ENCODE peak calls at places on chromosomes 12 and 14, in six cellular contexts. One of them, this sample, is unnamed.

GRCh38 chr14:49550284-49551184 is 35.6 kb downstream of the RPS29 start:
- DNase-seq in fibroblast of pulmonary artery: peak; percentile 33
- DNase-seq in tibial artery: no peak
- DNase-seq in fibroblast of villous mesenchyme: peak; percentile 19
- DNase-seq in bronchial epithelial cell: peak; percentile 27
- DNase-seq in ascending aorta: no peak
- DNase-seq in this sample: peak; percentile 14

GRCh38 chr12:122097641-122098364 is 19.2 kb downstream of the MLXIP start:
- DNase-seq in fibroblast of pulmonary artery: peak; percentile 82
- DNase-seq in tibial artery: no peak
- DNase-seq in fibroblast of villous mesenchyme: peak; percentile 76
- DNase-seq in bronchial epithelial cell: peak; percentile 66
- DNase-seq in ascending aorta: peak; percentile 64
- DNase-seq in this sample: no peak

GRCh38 chr14:105023791-105024480 is 3.1 kb upstream of the CDCA4 start:
- DNase-seq in fibroblast of pulmonary artery: peak; percentile 59
- DNase-seq in tibial artery: no peak
- DNase-seq in fibroblast of villous mesenchyme: peak; percentile 45
- DNase-seq in bronchial epithelial cell: peak; percentile 77
- DNase-seq in ascending aorta: no peak
- DNase-seq in this sample: peak; percentile 79

GRCh38 chr14:21267886-21268611 is 1.2 kb downstream of the HNRNPC start:
- DNase-seq in fibroblast of pulmonary artery: peak; percentile 59
- DNase-seq in tibial artery: no peak
- DNase-seq in fibroblast of villous mesenchyme: peak; percentile 33
- DNase-seq in bronchial epithelial cell: peak; percentile 45
- DNase-seq in ascending aorta: no peak
- DNase-seq in this sample: no peak

GRCh38 chr12:30928356-30929264 is 2.1 kb downstream of the TSPAN11 start:
- DNase-seq in fibroblast of pulmonary artery: no peak
- DNase-seq in tibial artery: peak; percentile 19
- DNase-seq in fibroblast of villous mesenchyme: no peak
- DNase-seq in bronchial epithelial cell: no peak
- DNase-seq in ascending aorta: peak; percentile 51
- DNase-seq in this sample: no peak

GRCh38 chr14:58536975-58537374 is 100.8 kb upstream of the DACT1 start:
- DNase-seq in fibroblast of pulmonary artery: no peak
- DNase-seq in tibial artery: no peak
- DNase-seq in fibroblast of villous mesenchyme: no peak
- DNase-seq in bronchial epithelial cell: no peak
- DNase-seq in ascending aorta: no peak
- DNase-seq in this sample: no peak

GRCh38 chr14:75578786-75579781 is 664 bp downstream of the FLVCR2 start:
- DNase-seq in fibroblast of pulmonary artery: peak; percentile 50
- DNase-seq in tibial artery: peak; percentile 56
- DNase-seq in fibroblast of villous mesenchyme: peak; percentile 65
- DNase-seq in bronchial epithelial cell: peak; percentile 16
- DNase-seq in ascending aorta: peak; percentile 66
- DNase-seq in this sample: no peak

GRCh38 chr12:29051221-29051620 is 97.9 kb upstream of the FAR2 start:
- DNase-seq in fibroblast of pulmonary artery: peak; percentile 52
- DNase-seq in tibial artery: no peak
- DNase-seq in fibroblast of villous mesenchyme: no peak
- DNase-seq in bronchial epithelial cell: no peak
- DNase-seq in ascending aorta: no peak
- DNase-seq in this sample: peak; percentile 40

GRCh38 chr14:85437143-85437542 is 92.8 kb upstream of the FLRT2 start:
- DNase-seq in fibroblast of pulmonary artery: peak; percentile 36
- DNase-seq in tibial artery: no peak
- DNase-seq in fibroblast of villous mesenchyme: no peak
- DNase-seq in bronchial epithelial cell: peak; percentile 99
- DNase-seq in ascending aorta: no peak
- DNase-seq in this sample: peak; percentile 67

GRCh38 chr14:69519701-69520100 is 35.2 kb downstream of the PLEKHD1 start:
- DNase-seq in fibroblast of pulmonary artery: no peak
- DNase-seq in tibial artery: no peak
- DNase-seq in fibroblast of villous mesenchyme: no peak
- DNase-seq in bronchial epithelial cell: no peak
- DNase-seq in ascending aorta: no peak
- DNase-seq in this sample: no peak

GRCh38 chr12:103334447-103334846 is 161.3 kb downstream of the C12orf42 start:
- DNase-seq in fibroblast of pulmonary artery: no peak
- DNase-seq in tibial artery: no peak
- DNase-seq in fibroblast of villous mesenchyme: no peak
- DNase-seq in bronchial epithelial cell: no peak
- DNase-seq in ascending aorta: no peak
- DNase-seq in this sample: no peak

GRCh38 chr14:33676135-33676566 is 274.7 kb downstream of the EGLN3 start:
- DNase-seq in fibroblast of pulmonary artery: peak; percentile 58
- DNase-seq in tibial artery: no peak
- DNase-seq in fibroblast of villous mesenchyme: peak; percentile 24
- DNase-seq in bronchial epithelial cell: peak; percentile 51
- DNase-seq in ascending aorta: no peak
- DNase-seq in this sample: peak; percentile 70

GRCh38 chr12:91986084-91986483 is 159.6 kb downstream of the BTG1 start:
- DNase-seq in fibroblast of pulmonary artery: no peak
- DNase-seq in tibial artery: no peak
- DNase-seq in fibroblast of villous mesenchyme: no peak
- DNase-seq in bronchial epithelial cell: peak; percentile 14
- DNase-seq in ascending aorta: no peak
- DNase-seq in this sample: no peak

GRCh38 chr12:65911321-65911720 is 87.0 kb downstream of the HMGA2 start:
- DNase-seq in fibroblast of pulmonary artery: peak; percentile 56
- DNase-seq in tibial artery: peak; percentile 26
- DNase-seq in fibroblast of villous mesenchyme: no peak
- DNase-seq in bronchial epithelial cell: peak; percentile 41
- DNase-seq in ascending aorta: no peak
- DNase-seq in this sample: peak; percentile 53

GRCh38 chr12:27549801-27550652 is 26.0 kb downstream of the PPFIBP1 start:
- DNase-seq in fibroblast of pulmonary artery: peak; percentile 99
- DNase-seq in tibial artery: peak; percentile 91
- DNase-seq in fibroblast of villous mesenchyme: peak; percentile 99
- DNase-seq in bronchial epithelial cell: peak; percentile 95
- DNase-seq in ascending aorta: peak; percentile 94
- DNase-seq in this sample: peak; percentile 96

GRCh38 chr12:59164991-59165718 is 244.9 kb upstream of the LRIG3 start:
- DNase-seq in fibroblast of pulmonary artery: peak; percentile 62
- DNase-seq in tibial artery: no peak
- DNase-seq in fibroblast of villous mesenchyme: peak; percentile 54
- DNase-seq in bronchial epithelial cell: peak; percentile 59
- DNase-seq in ascending aorta: no peak
- DNase-seq in this sample: peak; percentile 59

GRCh38 chr14:74217672-74218448 is 21.4 kb upstream of the VSX2 start:
- DNase-seq in fibroblast of pulmonary artery: peak; percentile 66
- DNase-seq in tibial artery: peak; percentile 43
- DNase-seq in fibroblast of villous mesenchyme: peak; percentile 55
- DNase-seq in bronchial epithelial cell: peak; percentile 31
- DNase-seq in ascending aorta: peak; percentile 72
- DNase-seq in this sample: peak; percentile 63

GRCh38 chr12:101490286-101490920 is 15.3 kb downstream of the SPIC start:
- DNase-seq in fibroblast of pulmonary artery: peak; percentile 2
- DNase-seq in tibial artery: no peak
- DNase-seq in fibroblast of villous mesenchyme: peak; percentile 12
- DNase-seq in bronchial epithelial cell: peak; percentile 27
- DNase-seq in ascending aorta: no peak
- DNase-seq in this sample: no peak

GRCh38 chr12:104177663-104178501 is 37.7 kb upstream of the TXNRD1 start:
- DNase-seq in fibroblast of pulmonary artery: peak; percentile 99
- DNase-seq in tibial artery: peak; percentile 93
- DNase-seq in fibroblast of villous mesenchyme: peak; percentile 100
- DNase-seq in bronchial epithelial cell: peak; percentile 70
- DNase-seq in ascending aorta: peak; percentile 92
- DNase-seq in this sample: peak; percentile 95

GRCh38 chr12:71639341-71639760 is 24.3 kb downstream of the ZFC3H1 start:
- DNase-seq in fibroblast of pulmonary artery: no peak
- DNase-seq in tibial artery: no peak
- DNase-seq in fibroblast of villous mesenchyme: peak; percentile 3
- DNase-seq in bronchial epithelial cell: no peak
- DNase-seq in ascending aorta: no peak
- DNase-seq in this sample: no peak
- TF ChIP-seq CTCF in fibroblast of pulmonary artery: peak; percentile 22
- TF ChIP-seq CTCF in tibial artery: no peak
- TF ChIP-seq CTCF in fibroblast of villous mesenchyme: no peak
- TF ChIP-seq CTCF in bronchial epithelial cell: peak; percentile 8
- TF ChIP-seq CTCF in ascending aorta: no peak
- TF ChIP-seq CTCF in this sample: peak; percentile 7

GRCh38 chr12:88579941-88580871 is at the start of gene KITLG:
- DNase-seq in fibroblast of pulmonary artery: peak; percentile 91
- DNase-seq in tibial artery: peak; percentile 81
- DNase-seq in fibroblast of villous mesenchyme: peak; percentile 83
- DNase-seq in bronchial epithelial cell: peak; percentile 71
- DNase-seq in ascending aorta: peak; percentile 80
- DNase-seq in this sample: peak; percentile 90

GRCh38 chr12:88578821-88579518 is 1.3 kb downstream of the KITLG start:
- DNase-seq in fibroblast of pulmonary artery: no peak
- DNase-seq in tibial artery: peak; percentile 33
- DNase-seq in fibroblast of villous mesenchyme: no peak
- DNase-seq in bronchial epithelial cell: peak; percentile 46
- DNase-seq in ascending aorta: no peak
- DNase-seq in this sample: no peak

GRCh38 chr12:88577537-88577936 is 2.7 kb downstream of the KITLG start:
- DNase-seq in fibroblast of pulmonary artery: no peak
- DNase-seq in tibial artery: no peak
- DNase-seq in fibroblast of villous mesenchyme: no peak
- DNase-seq in bronchial epithelial cell: peak; percentile 79
- DNase-seq in ascending aorta: no peak
- DNase-seq in this sample: peak; percentile 38

GRCh38 chr12:88578274-88578673 is 2.0 kb downstream of the KITLG start:
- DNase-seq in fibroblast of pulmonary artery: no peak
- DNase-seq in tibial artery: no peak
- DNase-seq in fibroblast of villous mesenchyme: no peak
- DNase-seq in bronchial epithelial cell: peak; percentile 36
- DNase-seq in ascending aorta: no peak
- DNase-seq in this sample: peak; percentile 48

GRCh38 chr12:88579572-88579940 is 715 bp downstream of the KITLG start:
- DNase-seq in fibroblast of pulmonary artery: no peak
- DNase-seq in tibial artery: peak; percentile 51
- DNase-seq in fibroblast of villous mesenchyme: no peak
- DNase-seq in bronchial epithelial cell: no peak
- DNase-seq in ascending aorta: no peak
- DNase-seq in this sample: peak; percentile 47
- H3K4me3 ChIP-seq in fibroblast of pulmonary artery: peak overlapping the region; percentile 84
- H3K4me3 ChIP-seq in tibial artery: peak overlapping the region; percentile 58
- H3K4me3 ChIP-seq in fibroblast of villous mesenchyme: peak overlapping the region; percentile 66
- H3K4me3 ChIP-seq in bronchial epithelial cell: peak overlapping the region; percentile 48
- H3K4me3 ChIP-seq in ascending aorta: peak overlapping the region; percentile 57
- H3K4me3 ChIP-seq in this sample: peak overlapping the region; percentile 92

DNA sequence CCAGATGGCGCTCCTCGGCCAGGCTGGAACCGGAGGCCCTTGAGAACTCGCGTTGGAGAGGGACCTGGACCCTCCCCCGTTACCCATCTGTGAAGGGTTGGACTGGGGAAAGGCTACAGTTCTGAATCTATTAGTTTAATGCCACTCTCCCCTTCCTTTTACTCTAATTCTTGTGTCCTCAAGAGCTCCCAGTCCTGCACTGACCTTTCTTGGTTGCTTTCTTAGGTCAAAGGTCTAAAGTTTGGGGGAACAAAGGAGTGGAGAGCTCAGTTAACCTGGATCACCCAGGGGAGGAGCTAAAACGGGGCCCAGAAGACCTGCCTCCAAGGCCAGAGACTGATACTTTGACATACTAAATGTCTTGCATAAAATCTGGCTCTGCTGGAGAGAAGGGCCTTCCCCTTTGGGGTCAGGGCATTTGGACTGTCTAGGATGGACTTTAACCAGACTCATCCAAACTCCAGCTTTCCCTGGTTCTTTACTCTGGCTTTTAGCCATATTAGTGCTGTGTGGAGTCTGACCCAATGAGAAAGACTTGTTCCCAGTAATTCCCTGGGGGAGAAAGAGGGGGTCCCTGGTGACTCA is 923 bp upstream of the MLF2 start:
- DNase-seq in fibroblast of pulmonary artery: no peak
- DNase-seq in tibial artery: no peak
- DNase-seq in fibroblast of villous mesenchyme: no peak
- DNase-seq in bronchial epithelial cell: no peak
- DNase-seq in ascending aorta: no peak
- DNase-seq in this sample: no peak
- TF ChIP-seq CTCF in fibroblast of pulmonary artery: peak; percentile 92
- TF ChIP-seq CTCF in tibial artery: peak; percentile 97
- TF ChIP-seq CTCF in fibroblast of villous mesenchyme: peak; percentile 95
- TF ChIP-seq CTCF in bronchial epithelial cell: no peak
- TF ChIP-seq CTCF in ascending aorta: peak; percentile 94
- TF ChIP-seq CTCF in this sample: no peak

GRCh38 chr12:102879-103168 is 36.3 kb downstream of the IQSEC3 start:
- DNase-seq in fibroblast of pulmonary artery: no peak
- DNase-seq in tibial artery: no peak
- DNase-seq in fibroblast of villous mesenchyme: no peak
- DNase-seq in bronchial epithelial cell: no peak
- DNase-seq in ascending aorta: no peak
- DNase-seq in this sample: no peak

GRCh38 chr12:104573-105081 is 38.1 kb downstream of the IQSEC3 start:
- DNase-seq in fibroblast of pulmonary artery: no peak
- DNase-seq in tibial artery: no peak
- DNase-seq in fibroblast of villous mesenchyme: peak; percentile 6
- DNase-seq in bronchial epithelial cell: no peak
- DNase-seq in ascending aorta: no peak
- DNase-seq in this sample: no peak

GRCh38 chr12:103169-103981 is 36.8 kb downstream of the IQSEC3 start:
- DNase-seq in fibroblast of pulmonary artery: no peak
- DNase-seq in tibial artery: no peak
- DNase-seq in fibroblast of villous mesenchyme: no peak
- DNase-seq in bronchial epithelial cell: no peak
- DNase-seq in ascending aorta: no peak
- DNase-seq in this sample: no peak

GRCh38 chr12:99605-100004 is 33.0 kb downstream of the IQSEC3 start:
- DNase-seq in fibroblast of pulmonary artery: peak; percentile 9
- DNase-seq in tibial artery: no peak
- DNase-seq in fibroblast of villous mesenchyme: peak; percentile 48
- DNase-seq in bronchial epithelial cell: no peak
- DNase-seq in ascending aorta: no peak
- DNase-seq in this sample: peak; percentile 15

DNA sequence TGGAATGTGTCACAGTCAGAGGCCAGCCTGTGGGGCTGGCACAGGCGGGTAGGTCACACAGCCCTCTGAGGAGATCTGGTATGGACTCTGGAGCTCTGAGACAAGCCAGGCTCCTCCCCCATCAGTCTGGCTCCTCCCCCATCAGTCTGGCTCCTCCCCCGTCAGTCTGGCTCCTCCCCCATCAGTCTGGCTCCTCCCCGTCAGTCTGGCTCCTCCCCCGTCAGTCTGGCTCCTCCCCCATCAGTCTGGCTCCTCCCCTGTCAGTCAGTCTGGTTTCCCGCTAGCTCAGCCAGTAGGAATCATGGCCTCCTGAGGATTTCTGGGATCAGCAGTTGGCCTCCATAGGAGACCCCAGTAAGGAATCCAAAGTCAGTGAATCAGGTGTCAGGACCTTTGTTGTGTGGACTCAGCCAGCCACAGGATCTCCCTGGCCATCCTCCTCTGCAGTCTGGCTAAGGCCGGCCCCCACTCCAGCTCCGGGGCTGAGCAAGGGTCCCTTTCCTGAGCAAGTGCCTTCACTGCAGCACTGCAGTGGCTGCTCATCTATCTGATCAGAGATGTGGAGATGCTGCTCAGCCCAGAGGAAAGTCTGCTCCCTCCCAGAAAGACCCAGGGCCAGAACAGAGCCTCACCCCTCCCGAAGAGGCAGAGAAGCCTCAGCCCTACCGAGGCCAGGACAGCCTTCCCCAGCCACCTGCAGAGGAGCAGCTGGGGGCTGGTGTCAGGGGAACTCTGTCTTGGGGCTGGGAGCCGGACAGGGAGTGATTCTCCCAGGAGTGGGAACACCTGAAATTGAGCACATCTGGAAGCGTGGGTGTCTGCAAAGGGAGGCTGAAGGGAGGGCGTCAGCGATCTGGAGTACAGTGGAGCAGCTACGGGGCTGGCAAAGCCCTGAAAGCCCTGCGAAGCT is 35.7 kb downstream of the IQSEC3 start:
- DNase-seq in fibroblast of pulmonary artery: no peak
- DNase-seq in tibial artery: no peak
- DNase-seq in fibroblast of villous mesenchyme: no peak
- DNase-seq in bronchial epithelial cell: no peak
- DNase-seq in ascending aorta: no peak
- DNase-seq in this sample: no peak
- H3K4me3 ChIP-seq in fibroblast of pulmonary artery: no peak overlapping the region
- H3K4me3 ChIP-seq in tibial artery: no peak overlapping the region
- H3K4me3 ChIP-seq in fibroblast of villous mesenchyme: no peak overlapping the region
- H3K4me3 ChIP-seq in bronchial epithelial cell: no peak overlapping the region
- H3K4me3 ChIP-seq in ascending aorta: no peak overlapping the region
- H3K4me3 ChIP-seq in this sample: no peak overlapping the region

This sample was measured in astrocyte of the spinal cord.